ENCODE peak calls at places on chromosomes 5 and 9, in eight cellular contexts. P is cardiac fibroblast, F is HuH-7, G is PC-3, E is fibroblast of villous mesenchyme, I is GM23338, X is 8988T, O is HTR-8/SVneo. K is an unnamed sample.

GRCh38 chr9:5510360-5510931 is at the start of gene PDCD1LG2:
- DNase-seq in F (no peak), I (no peak), O (no peak), E (peak; percentile 87), G (peak; percentile 69), X (no peak), P (peak; percentile 88), K (peak; percentile 86)

GRCh38 chr9:98442114-98442513 is 186.7 kb upstream of the TBC1D2 start:
- DNase-seq in I (peak; percentile 61), P (no peak), X (no peak), E (no peak), O (no peak), G (no peak), F (no peak), K (no peak)

GRCh38 chr9:100088202-100088601 is 10.6 kb downstream of the ERP44 start:
- DNase-seq in F (no peak), X (no peak), P (peak; percentile 38), E (no peak), G (peak; percentile 30), I (no peak), O (no peak), K (no peak)

GRCh38 chr5:180173875-180174586 is 35.0 kb downstream of the RASGEF1C start:
- DNase-seq in E (peak; percentile 44), P (peak; percentile 78), F (no peak), G (no peak), X (no peak), O (no peak), I (no peak), K (no peak)

GRCh38 chr9:136629001-136629878 is 33.5 kb upstream of the EGFL7 start:
- DNase-seq in O (no peak), G (no peak), F (no peak), X (no peak), E (no peak), I (no peak), P (no peak), K (no peak)

GRCh38 chr5:52777186-52777585 is 10.5 kb upstream of the ITGA1 start:
- DNase-seq in I (no peak), O (no peak), F (no peak), E (no peak), G (no peak), P (no peak), X (no peak), K (no peak)

GRCh38 chr5:157100140-157100679 is 8.6 kb downstream of the HAVCR2 start:
- DNase-seq in F (no peak), I (no peak), E (peak; percentile 56), P (peak; percentile 53), X (no peak), G (peak; percentile 80), O (no peak), K (peak; percentile 80)

GRCh38 chr9:108039012-108039411 is 549.4 kb upstream of the KLF4 start:
- DNase-seq in E (no peak), G (peak; percentile 71), O (no peak), X (no peak), I (no peak), P (no peak), F (no peak), K (no peak)

GRCh38 chr5:35117960-35118359 is 70.2 kb upstream of the AGXT2 start:
- DNase-seq in X (peak; percentile 42), E (peak; percentile 42), G (peak; percentile 58), F (no peak), O (peak; percentile 47), I (no peak), P (peak; percentile 91), K (peak; percentile 77)

GRCh38 chr5:112186401-112186990 is 232.6 kb downstream of the EPB41L4A start:
- DNase-seq in I (peak; percentile 70), G (peak; percentile 66), X (no peak), E (peak; percentile 49), F (peak; percentile 15), P (peak; percentile 67), O (peak; percentile 24), K (peak; percentile 56)

K was measured in M059J.